ENCODE peak calls at places on chromosomes 5 and 9, in ten cellular contexts. D, V, U, R, I, F, O, Z, T and E are unnamed samples.

GRCh38 chr5:18329346-18329745 is 695.1 kb downstream of the TAF11L14 start:
- DNase-seq in R (no peak), U (no peak), T (no peak), Z (no peak), O (no peak), F (peak), D (no peak), V (no peak), I (no peak), E (no peak)

GRCh38 chr5:177133845-177134652 is 476 bp downstream of the NSD1 start:
- DNase-seq in D (no peak), T (no peak), I (peak), F (peak), U (peak), O (peak), Z (peak), V (peak), R (peak), E (peak)

GRCh38 chr9:31582071-31582470 is 802.4 kb upstream of the ACO1 start:
- DNase-seq in D (no peak), Z (no peak), V (no peak), T (no peak), I (no peak), R (no peak), F (no peak), O (no peak), U (no peak), E (no peak)

GRCh38 chr5:72246954-72247442 is 73.0 kb downstream of the MRPS27 start:
- DNase-seq in R (no peak), U (no peak), O (no peak), T (no peak), D (no peak), F (no peak), V (peak), I (peak), Z (no peak), E (no peak)

GRCh38 chr5:40914835-40915234 is 5.5 kb downstream of the C7 start:
- DNase-seq in Z (no peak), O (peak), D (no peak), I (peak), T (no peak), V (peak), R (no peak), U (no peak), F (no peak), E (no peak)

GRCh38 chr5:134114886-134115805 is 665 bp downstream of the TCF7 start:
- DNase-seq in Z (peak), D (no peak), U (peak), R (peak), V (no peak), O (no peak), T (no peak), F (peak), I (no peak), E (peak)

GRCh38 chr9:105421154-105421553 is 26.7 kb upstream of the FSD1L start:
- DNase-seq in R (no peak), V (no peak), T (no peak), Z (no peak), O (no peak), D (no peak), I (no peak), F (no peak), U (no peak), E (no peak)

GRCh38 chr5:176769911-176770310 is 40.4 kb upstream of the UNC5A start:
- DNase-seq in F (no peak), I (no peak), U (no peak), Z (no peak), D (no peak), O (no peak), R (no peak), V (no peak), T (no peak), E (no peak)

GRCh38 chr5:7392401-7393024 is 3.4 kb upstream of the ADCY2 start:
- DNase-seq in R (peak), O (peak), V (peak), T (no peak), F (peak), U (no peak), I (peak), D (peak), Z (no peak), E (peak)

GRCh38 chr5:68739752-68740151 is 354.1 kb upstream of the SLC30A5 start:
- DNase-seq in I (no peak), Z (no peak), F (no peak), D (no peak), T (no peak), U (no peak), R (no peak), O (no peak), V (no peak), E (no peak)

GRCh38 chr9:4666042-4666699 is at the start of gene SPATA6L:
- DNase-seq in I (peak), D (no peak), T (peak), O (peak), R (peak), U (peak), V (peak), Z (peak), F (peak), E (peak)

GRCh38 chr9:26656003-26656940 is 236.3 kb downstream of the CAAP1 start:
- DNase-seq in V (peak), Z (peak), U (no peak), F (peak), O (peak), D (no peak), T (no peak), R (peak), I (peak), E (peak)

GRCh38 chr5:76696254-76696653 is 19.7 kb upstream of the F2R start:
- DNase-seq in R (no peak), U (no peak), V (no peak), I (no peak), T (no peak), D (no peak), F (no peak), Z (no peak), O (no peak), E (no peak)

GRCh38 chr5:93956006-93956405 is 214.6 kb upstream of the POU5F2 start:
- DNase-seq in Z (no peak), O (no peak), F (no peak), V (no peak), T (no peak), U (no peak), R (no peak), D (no peak), I (no peak), E (no peak)

GRCh38 chr5:88825782-88826110 is 57.2 kb downstream of the MEF2C start:
- DNase-seq in T (no peak), O (no peak), F (no peak), Z (no peak), D (no peak), R (no peak), U (no peak), I (no peak), V (no peak), E (no peak)

GRCh38 chr5:104941030-104941645 is 1378.5 kb upstream of the NUDT12 start:
- DNase-seq in T (no peak), R (no peak), I (no peak), O (no peak), F (no peak), U (no peak), D (no peak), V (no peak), Z (no peak), E (no peak)

GRCh38 chr9:96418920-96419690 is 935 bp upstream of the ZNF367 start:
- DNase-seq in I (peak), R (peak), Z (peak), T (peak), U (peak), F (peak), V (peak), D (peak), O (peak), E (peak)

GRCh38 chr5:38447786-38448185 is 108.7 kb downstream of the LIFR start:
- DNase-seq in R (no peak), V (no peak), D (no peak), I (no peak), F (no peak), T (no peak), Z (no peak), U (peak), O (peak), E (no peak)

GRCh38 chr5:978051-978450 is 30.6 kb upstream of the NKD2 start:
- DNase-seq in R (no peak), V (no peak), U (no peak), T (peak), Z (no peak), D (no peak), O (no peak), I (no peak), F (no peak), E (no peak)

GRCh38 chr5:40736103-40736875 is 19.5 kb downstream of the TTC33 start:
- DNase-seq in T (no peak), O (peak), I (peak), Z (no peak), V (peak), F (peak), U (no peak), D (peak), R (peak), E (no peak)

GRCh38 chr5:84715686-84716085 is 331.0 kb upstream of the EDIL3 start:
- DNase-seq in F (no peak), R (no peak), U (no peak), V (peak), D (no peak), O (no peak), T (no peak), Z (no peak), I (no peak), E (no peak)

GRCh38 chr9:16869961-16870605 is 387 bp downstream of the BNC2 start:
- DNase-seq in T (peak), V (no peak), O (peak), F (peak), Z (peak), I (peak), R (no peak), U (peak), D (no peak), E (peak)

GRCh38 chr9:112586600-112587155 is 100.1 kb downstream of the KIAA1958 start:
- DNase-seq in T (no peak), F (no peak), V (no peak), O (no peak), U (no peak), R (no peak), D (no peak), Z (no peak), I (peak), E (no peak)

GRCh38 chr5:42952575-42952974 is 87.5 kb downstream of the ANXA2R start:
- DNase-seq in I (peak), Z (no peak), R (no peak), U (no peak), T (no peak), O (no peak), F (no peak), D (no peak), V (no peak), E (no peak)

GRCh38 chr5:170591055-170591454 is 87.2 kb downstream of the KCNIP1 start:
- DNase-seq in U (no peak), I (peak), Z (no peak), T (no peak), D (no peak), R (no peak), V (no peak), F (no peak), O (no peak), E (no peak)

GRCh38 chr9:18493361-18494015 is 19.5 kb downstream of the ADAMTSL1 start:
- DNase-seq in R (no peak), Z (no peak), D (peak), F (no peak), I (peak), U (no peak), T (no peak), O (no peak), V (no peak), E (no peak)

GRCh38 chr5:146703899-146704298 is 174.7 kb downstream of the PPP2R2B start:
- DNase-seq in I (peak), O (no peak), D (peak), F (no peak), Z (no peak), T (no peak), V (peak), R (no peak), U (no peak), E (no peak)

DNA sequence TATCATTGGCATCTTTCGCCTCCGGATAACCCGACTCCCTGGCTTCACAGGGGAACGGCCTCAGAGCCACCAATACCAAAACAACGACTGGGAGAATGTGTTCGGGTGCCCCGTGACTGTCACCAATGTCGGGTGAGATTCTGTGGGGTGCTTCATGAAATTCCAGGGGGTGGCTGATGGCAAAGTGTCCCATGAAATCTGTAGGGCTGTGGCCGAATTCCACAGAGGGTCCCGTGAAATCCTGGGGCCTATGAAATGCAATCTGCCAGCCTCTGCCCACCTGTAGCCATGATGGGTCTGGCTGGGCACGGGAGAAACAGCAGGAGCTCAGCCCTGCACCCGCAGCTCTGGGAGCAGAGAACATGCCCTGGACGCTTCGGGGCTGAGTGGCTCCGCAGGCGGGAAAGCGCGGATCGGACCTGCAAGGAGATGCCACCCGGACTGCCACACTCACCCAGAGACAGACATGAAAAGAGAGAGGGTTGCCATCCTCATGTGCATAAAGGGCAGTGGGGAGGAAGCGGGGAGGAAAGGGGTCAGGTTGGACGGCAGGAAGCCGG is 192.4 kb downstream of the OLFM1 start:
- DNase-seq in V (no peak), F (no peak), D (no peak), R (no peak), O (no peak), U (no peak), T (no peak), Z (no peak), I (no peak), E (no peak)
- TF ChIP-seq CTCF in V (no peak), F (no peak), D (no peak), R (no peak), O (no peak), U (no peak), T (no peak), Z (no peak), I (no peak), E (no peak)

GRCh38 chr9:122777935-122778671 is 10.6 kb upstream of the OR5C1 start:
- DNase-seq in O (no peak), F (no peak), T (no peak), I (peak), V (peak), Z (no peak), D (peak), U (no peak), R (no peak), E (no peak)
- TF ChIP-seq CTCF in O (no peak), F (no peak), T (no peak), I (no peak), V (no peak), Z (no peak), D (no peak), U (no peak), R (no peak), E (no peak)

GRCh38 chr9:101030022-101030391 is 1.5 kb downstream of the PLPPR1 start:
- DNase-seq in U (no peak), D (no peak), I (no peak), O (no peak), F (peak), R (no peak), T (no peak), Z (no peak), V (no peak), E (no peak)

GRCh38 chr9:101029300-101030021 is 934 bp downstream of the PLPPR1 start:
- DNase-seq in R (no peak), F (peak), I (no peak), U (no peak), O (no peak), V (no peak), Z (peak), D (no peak), T (no peak), E (peak)

GRCh38 chr9:101027733-101028345 is 688 bp upstream of the PLPPR1 start:
- DNase-seq in V (no peak), O (peak), I (no peak), U (no peak), T (no peak), D (no peak), F (peak), R (no peak), Z (no peak), E (no peak)

GRCh38 chr9:101027246-101027645 is 1.3 kb upstream of the PLPPR1 start:
- DNase-seq in F (no peak), O (no peak), T (no peak), R (no peak), Z (no peak), D (no peak), V (no peak), U (no peak), I (no peak), E (no peak)

GRCh38 chr9:101028346-101029299 is at the start of gene PLPPR1:
- DNase-seq in I (peak), T (no peak), F (peak), R (peak), V (no peak), U (peak), D (no peak), Z (peak), O (peak), E (peak)
- TF ChIP-seq CTCF in I (no peak), T (no peak), F (peak), R (no peak), V (no peak), U (no peak), D (no peak), Z (no peak), O (no peak), E (no peak)

DNA sequence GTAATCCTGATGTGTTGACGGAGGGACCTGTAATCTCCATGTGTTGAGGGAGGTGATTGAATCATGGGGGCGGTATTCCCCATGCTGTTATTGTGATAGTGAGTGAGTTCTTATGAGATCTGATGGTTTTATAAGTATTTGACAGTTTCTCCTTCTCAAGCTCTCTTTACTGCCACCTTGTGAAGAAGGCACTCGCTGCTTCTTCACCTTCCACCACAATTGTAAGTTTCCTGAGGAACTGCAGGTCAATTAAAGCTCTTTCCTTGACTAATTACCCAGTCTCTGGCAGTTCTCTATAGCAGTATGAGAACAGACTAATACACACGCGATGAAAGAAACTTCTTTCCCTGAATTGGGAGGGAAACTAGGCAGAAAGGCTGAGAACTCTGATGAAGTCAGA is 141.1 kb upstream of the RAD23B start:
- DNase-seq in D (no peak), F (no peak), I (peak), U (no peak), V (no peak), R (no peak), O (peak), T (no peak), Z (no peak), E (no peak)
- TF ChIP-seq CTCF in D (peak), F (peak), I (peak), U (no peak), V (peak), R (no peak), O (peak), T (no peak), Z (no peak), E (peak)

GRCh38 chr9:97617939-97618416 is 15.2 kb downstream of the TSTD2 start:
- DNase-seq in I (no peak), R (no peak), F (no peak), D (no peak), U (no peak), V (no peak), T (no peak), Z (no peak), O (no peak), E (no peak)

GRCh38 chr9:97615439-97616072 is 17.6 kb downstream of the TSTD2 start:
- DNase-seq in I (peak), F (peak), O (peak), T (peak), D (peak), R (peak), U (no peak), Z (peak), V (peak), E (peak)
- TF ChIP-seq CTCF in I (peak), F (peak), O (peak), T (peak), D (peak), R (peak), U (peak), Z (peak), V (peak), E (peak)

GRCh38 chr9:1051286-1052118 is 1.3 kb downstream of the DMRT2 start:
- DNase-seq in U (peak), Z (peak), R (peak), V (no peak), O (no peak), D (no peak), I (peak), T (no peak), F (peak), E (peak)
- TF ChIP-seq CTCF in U (peak), Z (no peak), R (no peak), V (no peak), O (peak), D (no peak), I (no peak), T (peak), F (peak), E (no peak)

DNA sequence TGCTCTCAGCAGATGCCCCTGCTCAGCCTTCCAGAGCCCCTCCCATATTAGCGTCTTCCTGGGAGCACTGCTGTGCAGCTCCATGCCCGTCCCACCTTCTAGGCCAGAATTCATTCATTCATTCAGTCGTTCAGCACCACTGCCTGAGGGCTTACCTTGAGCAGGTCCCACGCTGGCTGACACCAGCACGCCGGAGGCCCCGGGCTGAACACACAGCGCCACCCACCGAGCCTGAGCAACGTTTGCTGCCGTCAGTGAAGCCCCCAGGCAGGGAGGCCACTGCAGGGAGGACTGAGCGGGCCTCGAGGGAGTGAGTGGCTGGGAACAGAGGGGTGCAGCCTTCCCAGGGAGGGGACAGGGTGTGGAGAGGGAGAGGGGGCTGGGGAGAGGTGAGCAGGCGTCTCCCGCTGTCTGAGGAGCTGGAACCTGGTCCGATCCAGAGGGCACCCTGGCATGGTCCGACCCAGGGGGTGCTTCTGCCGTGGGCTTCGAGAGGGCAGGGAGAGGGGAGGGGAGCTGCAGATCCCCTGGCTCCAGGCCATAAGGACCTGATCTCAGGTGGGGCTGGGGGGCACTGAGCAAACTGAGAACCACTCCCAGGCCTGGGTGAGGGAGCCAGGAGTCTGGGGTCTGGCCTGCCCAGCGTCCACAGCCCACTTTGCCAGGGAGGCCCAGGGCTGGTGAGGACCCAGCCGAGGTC is 98.9 kb upstream of the RAPGEF1 start:
- DNase-seq in T (no peak), F (peak), R (no peak), I (no peak), V (no peak), U (no peak), Z (no peak), O (no peak), D (no peak), E (no peak)
- TF ChIP-seq CTCF in T (no peak), F (peak), R (no peak), I (no peak), V (no peak), U (no peak), Z (no peak), O (no peak), D (no peak), E (no peak)